ENCODE peak calls at places on chromosomes 6 and 20, in seven cellular contexts. W is IMR-90, J is mesenchymal stem cell, S is H9, Q is H1, Y is neuronal stem cell, B is trophoblast cell. C is an unnamed sample.

GRCh38 chr20:25056601-25057233 is 1.2 kb downstream of the ACSS1 start:
- DNase-seq in W (no peak), J (no peak), S (no peak), Q (no peak), Y (no peak), B (no peak), C (no peak)

GRCh38 chr6:162481938-162482337 is 245.6 kb downstream of the PRKN start:
- DNase-seq in W (no peak), J (no peak), S (no peak), Q (no peak), Y (no peak), B (no peak), C (peak)

GRCh38 chr20:38192323-38192885 is 27.3 kb upstream of the TGM2 start:
- DNase-seq in W (no peak), J (no peak), S (no peak), Q (no peak), Y (no peak), B (no peak), C (no peak)

GRCh38 chr6:168819546-168819945 is 378.6 kb downstream of the SMOC2 start:
- DNase-seq in W (no peak), J (no peak), S (no peak), Q (no peak), Y (no peak), B (peak), C (no peak)

GRCh38 chr6:39173276-39173675 is 56.0 kb downstream of the KCNK5 start:
- DNase-seq in W (no peak), J (no peak), S (no peak), Q (no peak), Y (no peak), B (no peak), C (no peak)

GRCh38 chr6:21665101-21665435 is 71.5 kb downstream of the SOX4 start:
- DNase-seq in W (no peak), J (peak), S (no peak), Q (no peak), Y (peak), B (peak), C (no peak)

GRCh38 chr6:92292067-92292466 is 1127.3 kb downstream of the EPHA7 start:
- DNase-seq in W (no peak), J (no peak), S (no peak), Q (no peak), Y (no peak), B (no peak), C (peak)

GRCh38 chr6:44046516-44047178 is 80.6 kb downstream of the MRPL14 start:
- DNase-seq in W (no peak), J (no peak), S (no peak), Q (no peak), Y (no peak), B (no peak), C (no peak)

GRCh38 chr6:23874985-23875384 is 251.0 kb upstream of the NRSN1 start:
- DNase-seq in W (no peak), J (no peak), S (no peak), Q (no peak), Y (no peak), B (no peak), C (no peak)

GRCh38 chr20:36366623-36367369 is 60.7 kb downstream of the DLGAP4 start:
- DNase-seq in W (no peak), J (no peak), S (no peak), Q (no peak), Y (no peak), B (no peak), C (no peak)

GRCh38 chr6:111201155-111201554 is 113.9 kb downstream of the SLC16A10 start:
- DNase-seq in W (no peak), J (no peak), S (no peak), Q (no peak), Y (no peak), B (no peak), C (no peak)

GRCh38 chr20:43525016-43525415 is 17.5 kb downstream of the L3MBTL1 start:
- DNase-seq in W (no peak), J (no peak), S (no peak), Q (no peak), Y (no peak), B (no peak), C (no peak)

GRCh38 chr6:113858067-113858604 is 991 bp downstream of the MARCKS start:
- DNase-seq in W (peak), J (peak), S (peak), Q (no peak), Y (peak), B (peak), C (peak)

GRCh38 chr6:25267662-25268061 is 11.5 kb upstream of the CARMIL1 start:
- DNase-seq in W (no peak), J (no peak), S (no peak), Q (no peak), Y (no peak), B (no peak), C (no peak)
- H3K4ac ChIP-seq in W (no peak), J (no peak), S (no peak), Q (no peak), Y (no peak), B (no peak), C (no peak)

DNA sequence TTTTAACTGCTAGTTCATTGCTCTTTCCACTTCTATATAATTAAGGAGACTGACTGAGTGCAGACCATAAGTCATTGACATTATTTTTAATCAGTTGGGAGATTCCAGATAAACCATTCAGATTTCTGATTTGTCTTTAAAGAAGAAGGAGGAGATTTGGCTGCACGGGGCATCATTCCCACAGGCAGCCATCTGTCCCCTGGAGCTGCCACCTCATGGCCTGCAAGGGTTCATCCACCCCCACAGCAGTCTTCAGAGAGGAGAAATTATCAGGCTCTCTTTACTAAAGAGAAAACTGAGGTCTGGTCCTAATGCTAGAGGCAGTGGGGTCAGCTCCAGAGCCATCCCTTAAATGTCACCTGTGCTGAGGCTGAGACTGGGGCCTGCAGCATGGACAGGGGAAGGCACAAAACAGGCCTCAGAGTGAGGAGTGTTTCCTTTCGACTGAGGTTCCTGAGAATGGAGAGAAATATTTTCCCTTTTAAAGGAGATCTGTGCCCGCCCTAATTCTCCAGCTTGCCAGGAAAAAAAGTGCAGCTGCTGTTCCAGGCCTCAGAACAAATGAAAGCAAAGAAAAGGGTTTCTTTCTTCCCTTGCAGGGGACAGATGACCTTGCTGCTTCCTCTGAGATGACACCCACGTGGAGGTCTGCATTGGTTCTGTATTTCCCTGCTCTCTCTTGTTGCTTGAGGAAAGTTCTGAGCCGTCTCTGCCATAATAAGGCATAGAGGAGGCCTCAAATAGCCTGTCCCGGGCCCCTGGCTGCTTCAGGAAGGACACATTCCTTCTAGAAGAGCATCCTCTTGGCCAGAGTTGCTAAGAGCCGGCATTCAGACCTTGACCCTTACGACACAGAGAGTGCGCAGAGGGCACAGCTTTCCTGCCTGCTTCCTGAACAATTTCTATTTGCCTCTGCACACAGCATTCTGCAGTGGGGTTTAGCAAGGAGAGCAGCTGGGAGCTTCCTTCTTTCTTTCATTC is 501.6 kb upstream of the SULF2 start:
- DNase-seq in W (no peak), J (no peak), S (no peak), Q (no peak), Y (no peak), B (no peak), C (no peak)
- H3K4ac ChIP-seq in W (no peak), J (no peak), S (no peak), Q (no peak), Y (no peak), B (no peak), C (peak)

DNA sequence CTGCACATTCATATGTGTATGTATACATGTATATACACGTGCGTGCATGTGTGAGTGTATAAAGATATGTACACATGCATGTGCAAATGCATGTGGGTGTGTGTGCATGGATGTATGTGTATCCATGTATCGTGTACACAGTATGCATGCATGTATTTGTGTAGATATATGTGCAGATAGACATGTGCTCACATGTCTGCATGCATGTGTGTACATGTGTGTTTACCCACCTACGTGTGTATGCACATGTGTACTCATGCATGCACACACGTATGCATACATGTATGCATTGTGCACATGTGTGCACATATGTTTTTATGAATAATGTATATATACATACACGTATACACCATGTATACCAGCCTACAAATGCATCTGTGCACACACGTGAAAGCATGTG is 80.3 kb upstream of the ZNF322 start:
- DNase-seq in W (no peak), J (no peak), S (no peak), Q (no peak), Y (no peak), B (no peak), C (no peak)
- H3K4ac ChIP-seq in W (no peak), J (no peak), S (no peak), Q (no peak), Y (no peak), B (no peak), C (no peak)

GRCh38 chr6:108497883-108498282 is 62.8 kb upstream of the FOXO3 start:
- DNase-seq in W (peak), J (peak), S (peak), Q (no peak), Y (peak), B (peak), C (peak)

GRCh38 chr6:108492131-108492766 is 68.5 kb upstream of the FOXO3 start:
- DNase-seq in W (peak), J (peak), S (no peak), Q (no peak), Y (peak), B (peak), C (peak)

GRCh38 chr6:108489699-108490098 is 71.0 kb upstream of the FOXO3 start:
- DNase-seq in W (no peak), J (no peak), S (no peak), Q (no peak), Y (no peak), B (no peak), C (no peak)

GRCh38 chr6:108494434-108494833 is 66.3 kb upstream of the FOXO3 start:
- DNase-seq in W (no peak), J (no peak), S (no peak), Q (no peak), Y (no peak), B (no peak), C (no peak)
- H3K4ac ChIP-seq in W (no peak), J (no peak), S (no peak), Q (no peak), Y (no peak), B (no peak), C (no peak)

DNA sequence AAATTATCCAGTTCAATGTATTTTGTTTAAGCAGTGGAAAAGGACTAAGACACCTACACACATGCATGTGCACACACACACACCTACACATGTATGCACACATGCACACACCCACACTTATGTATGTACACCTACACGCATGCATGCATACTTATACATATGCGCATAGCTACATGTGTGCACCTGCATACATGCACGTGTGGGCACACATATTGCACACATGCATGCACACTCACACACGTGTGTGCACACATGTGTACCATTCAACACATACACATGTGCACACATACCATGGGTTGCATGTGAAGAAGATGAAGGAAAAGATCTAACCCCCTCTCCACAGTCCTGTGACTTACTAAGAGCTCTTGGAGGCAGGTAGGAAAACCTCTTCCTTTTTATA is 122.0 kb upstream of the MAFB start:
- DNase-seq in W (no peak), J (no peak), S (peak), Q (no peak), Y (no peak), B (no peak), C (no peak)
- H3K4ac ChIP-seq in W (no peak), J (no peak), S (no peak), Q (no peak), Y (no peak), B (no peak), C (no peak)

DNA sequence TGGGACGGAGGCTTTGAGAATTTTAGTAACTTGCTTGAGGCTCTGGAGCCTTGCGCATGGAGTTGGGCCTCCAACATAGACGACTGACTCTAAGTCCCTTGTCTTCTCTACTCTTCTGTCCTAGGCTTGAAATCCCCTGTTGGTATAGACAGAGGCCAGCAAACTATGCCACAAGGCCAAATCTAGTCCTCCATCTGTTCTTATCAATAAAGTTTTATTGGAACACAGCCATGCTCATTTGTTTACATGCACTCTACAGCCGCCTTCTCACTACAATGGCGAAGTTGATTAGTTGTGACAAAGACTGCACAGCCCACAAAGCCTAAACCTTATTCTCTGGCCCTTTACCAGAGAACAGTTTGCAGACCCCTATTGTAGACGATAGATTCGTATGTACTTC is 174.1 kb upstream of the ZFP64 start:
- DNase-seq in W (no peak), J (no peak), S (no peak), Q (no peak), Y (no peak), B (no peak), C (no peak)
- H3K4ac ChIP-seq in W (no peak), J (no peak), S (no peak), Q (no peak), Y (no peak), B (no peak), C (no peak)